ENCODE peak calls at places on chromosomes 12 and 14, in nine cellular contexts. G, Q, K, D, L, N, F, U and A are unnamed samples.

GRCh38 chr12:105385141-105385540 is 54.6 kb downstream of the C12orf75 start:
- DNase-seq in G (peak; percentile 23), Q (peak; percentile 17), K (peak; percentile 64), D (no peak), L (no peak), N (no peak), F (no peak), U (no peak), A (no peak)

GRCh38 chr12:124240493-124240892 is 54.4 kb upstream of the RFLNA start:
- DNase-seq in G (peak; percentile 36), Q (peak; percentile 84), K (peak; percentile 10), D (no peak), L (no peak), N (no peak), F (no peak), U (no peak), A (no peak)

GRCh38 chr12:3116106-3116898 is 39.1 kb downstream of the TSPAN9 start:
- DNase-seq in G (peak; percentile 33), Q (no peak), K (no peak), D (no peak), L (no peak), N (no peak), F (no peak), U (no peak), A (no peak)

GRCh38 chr12:121505513-121505912 is 75.3 kb downstream of the KDM2B start:
- DNase-seq in G (peak; percentile 36), Q (no peak), K (peak; percentile 60), D (no peak), L (no peak), N (no peak), F (no peak), U (no peak), A (no peak)

GRCh38 chr12:110137786-110138185 is 13.6 kb downstream of the IFT81 start:
- DNase-seq in G (no peak), Q (no peak), K (no peak), D (no peak), L (no peak), N (no peak), F (no peak), U (no peak), A (no peak)

GRCh38 chr12:67268335-67268895 is 743 bp upstream of the CAND1 start:
- DNase-seq in G (peak; percentile 98), Q (peak; percentile 98), K (peak; percentile 99), D (peak; percentile 76), L (peak; percentile 98), N (peak; percentile 95), F (peak; percentile 95), U (peak; percentile 93), A (peak; percentile 87)

GRCh38 chr12:47740536-47741339 is 15.4 kb upstream of the ENDOU start:
- DNase-seq in G (no peak), Q (no peak), K (no peak), D (no peak), L (no peak), N (no peak), F (no peak), U (no peak), A (no peak)

GRCh38 chr12:114982760-114983159 is 298.8 kb upstream of the TBX3 start:
- DNase-seq in G (no peak), Q (no peak), K (peak; percentile 8), D (no peak), L (no peak), N (no peak), F (no peak), U (no peak), A (no peak)

GRCh38 chr14:53613404-53614253 is 343.0 kb downstream of the BMP4 start:
- DNase-seq in G (peak; percentile 59), Q (peak; percentile 76), K (no peak), D (no peak), L (peak; percentile 69), N (no peak), F (no peak), U (no peak), A (no peak)

GRCh38 chr14:51368721-51369163 is 128.7 kb downstream of the TMX1 start:
- DNase-seq in G (peak; percentile 36), Q (no peak), K (peak; percentile 96), D (no peak), L (peak; percentile 46), N (peak; percentile 95), F (peak; percentile 73), U (no peak), A (no peak)

GRCh38 chr12:101021911-101022388 is 188.1 kb downstream of the SLC5A8 start:
- DNase-seq in G (peak; percentile 89), Q (no peak), K (peak; percentile 96), D (no peak), L (peak; percentile 61), N (peak; percentile 95), F (no peak), U (no peak), A (no peak)

GRCh38 chr12:130703733-130704375 is 12.2 kb downstream of the RIMBP2 start:
- DNase-seq in G (no peak), Q (peak; percentile 44), K (no peak), D (no peak), L (no peak), N (no peak), F (no peak), U (no peak), A (no peak)

GRCh38 chr12:71710276-71711125 is 24.6 kb downstream of the TMEM19 start:
- DNase-seq in G (peak; percentile 94), Q (no peak), K (peak; percentile 92), D (no peak), L (peak; percentile 50), N (peak; percentile 45), F (no peak), U (no peak), A (no peak)

GRCh38 chr12:67853204-67853603 is 136.0 kb upstream of the IFNG-AS1 start:
- DNase-seq in G (no peak), Q (no peak), K (peak; percentile 75), D (no peak), L (no peak), N (peak; percentile 56), F (no peak), U (no peak), A (no peak)

GRCh38 chr12:89825591-89826449 is 117.2 kb upstream of the ATP2B1 start:
- DNase-seq in G (peak; percentile 82), Q (no peak), K (no peak), D (no peak), L (no peak), N (peak; percentile 6), F (no peak), U (no peak), A (no peak)

GRCh38 chr12:90102957-90103652 is 394.5 kb upstream of the ATP2B1 start:
- DNase-seq in G (peak; percentile 41), Q (no peak), K (peak; percentile 67), D (no peak), L (no peak), N (no peak), F (no peak), U (no peak), A (no peak)

GRCh38 chr14:51922624-51923023 is 62.2 kb downstream of the GNG2 start:
- DNase-seq in G (no peak), Q (no peak), K (no peak), D (no peak), L (no peak), N (no peak), F (peak; percentile 35), U (no peak), A (no peak)

GRCh38 chr14:35877276-35877675 is 51.1 kb downstream of the BRMS1L start:
- DNase-seq in G (peak; percentile 15), Q (no peak), K (no peak), D (no peak), L (no peak), N (no peak), F (no peak), U (no peak), A (no peak)

GRCh38 chr14:99131632-99132271 is 140.2 kb downstream of the BCL11B start:
- DNase-seq in G (no peak), Q (peak; percentile 35), K (no peak), D (no peak), L (no peak), N (no peak), F (peak; percentile 1), U (no peak), A (no peak)

GRCh38 chr12:47775100-47775911 is 2.3 kb downstream of the SLC48A1 start:
- DNase-seq in G (peak; percentile 44), Q (no peak), K (peak; percentile 74), D (no peak), L (no peak), N (no peak), F (no peak), U (no peak), A (no peak)

GRCh38 chr12:59113831-59114273 is 193.5 kb upstream of the LRIG3 start:
- DNase-seq in G (peak; percentile 78), Q (peak; percentile 97), K (peak; percentile 87), D (no peak), L (peak; percentile 69), N (peak; percentile 33), F (peak; percentile 81), U (no peak), A (peak; percentile 40)

GRCh38 chr14:30872602-30873001 is 1.8 kb upstream of the COCH start:
- DNase-seq in G (no peak), Q (peak; percentile 59), K (no peak), D (no peak), L (no peak), N (no peak), F (no peak), U (no peak), A (no peak)

GRCh38 chr14:45199246-45199645 is 53.8 kb downstream of the MIS18BP1 start:
- DNase-seq in G (peak; percentile 62), Q (no peak), K (peak; percentile 85), D (no peak), L (no peak), N (no peak), F (no peak), U (no peak), A (no peak)

GRCh38 chr12:95674088-95674595 is 116.4 kb downstream of the NTN4 start:
- DNase-seq in G (no peak), Q (no peak), K (no peak), D (no peak), L (no peak), N (no peak), F (no peak), U (no peak), A (no peak)

GRCh38 chr12:112270673-112271072 is 111.6 kb downstream of the HECTD4 start:
- DNase-seq in G (no peak), Q (no peak), K (no peak), D (no peak), L (no peak), N (no peak), F (no peak), U (no peak), A (no peak)

GRCh38 chr12:6235499-6235898 is 35.3 kb downstream of the CD9 start:
- DNase-seq in G (no peak), Q (no peak), K (no peak), D (no peak), L (no peak), N (no peak), F (no peak), U (peak; percentile 14), A (no peak)

GRCh38 chr12:16110596-16110995 is 166.9 kb downstream of the SLC15A5 start:
- DNase-seq in G (no peak), Q (no peak), K (no peak), D (no peak), L (no peak), N (no peak), F (no peak), U (no peak), A (no peak)

GRCh38 chr12:77032406-77032805 is 33.0 kb downstream of the E2F7 start:
- DNase-seq in G (peak; percentile 80), Q (no peak), K (peak; percentile 79), D (no peak), L (no peak), N (peak; percentile 11), F (no peak), U (no peak), A (no peak)